ENCODE peak calls at places on chromosomes 13 and 19, in four cellular contexts. Y, V, I and K are unnamed samples.

GRCh38 chr13:109787135-109787954 is 962 bp upstream of the IRS2 start:
- DNase-seq in I (no peak), Y (no peak), V (peak; percentile 56), K (peak; percentile 63)

GRCh38 chr13:57787058-57787791 is 155.7 kb downstream of the PCDH17 start:
- DNase-seq in I (no peak), V (no peak), Y (no peak), K (peak; percentile 36)

GRCh38 chr19:58558066-58558622 is at the start of gene UBE2M:
- DNase-seq in I (no peak), V (peak; percentile 57), Y (no peak), K (peak; percentile 56)

GRCh38 chr13:35600137-35600536 is 123.6 kb upstream of the MAB21L1 start:
- DNase-seq in I (no peak), V (no peak), Y (peak; percentile 15), K (no peak)

GRCh38 chr13:40031031-40031430 is 375.6 kb downstream of the COG6 start:
- DNase-seq in I (no peak), Y (no peak), V (no peak), K (no peak)

GRCh38 chr13:105338773-105339172 is 1196.7 kb downstream of the EFNB2 start:
- DNase-seq in V (no peak), Y (no peak), I (no peak), K (no peak)

GRCh38 chr19:27972291-27973040 is 1240.5 kb downstream of the UQCRFS1 start:
- DNase-seq in V (no peak), Y (no peak), I (no peak), K (no peak)

GRCh38 chr19:18233224-18233825 is 7.1 kb upstream of the PDE4C start:
- DNase-seq in Y (peak; percentile 39), I (no peak), V (peak; percentile 91), K (peak; percentile 93)

DNA sequence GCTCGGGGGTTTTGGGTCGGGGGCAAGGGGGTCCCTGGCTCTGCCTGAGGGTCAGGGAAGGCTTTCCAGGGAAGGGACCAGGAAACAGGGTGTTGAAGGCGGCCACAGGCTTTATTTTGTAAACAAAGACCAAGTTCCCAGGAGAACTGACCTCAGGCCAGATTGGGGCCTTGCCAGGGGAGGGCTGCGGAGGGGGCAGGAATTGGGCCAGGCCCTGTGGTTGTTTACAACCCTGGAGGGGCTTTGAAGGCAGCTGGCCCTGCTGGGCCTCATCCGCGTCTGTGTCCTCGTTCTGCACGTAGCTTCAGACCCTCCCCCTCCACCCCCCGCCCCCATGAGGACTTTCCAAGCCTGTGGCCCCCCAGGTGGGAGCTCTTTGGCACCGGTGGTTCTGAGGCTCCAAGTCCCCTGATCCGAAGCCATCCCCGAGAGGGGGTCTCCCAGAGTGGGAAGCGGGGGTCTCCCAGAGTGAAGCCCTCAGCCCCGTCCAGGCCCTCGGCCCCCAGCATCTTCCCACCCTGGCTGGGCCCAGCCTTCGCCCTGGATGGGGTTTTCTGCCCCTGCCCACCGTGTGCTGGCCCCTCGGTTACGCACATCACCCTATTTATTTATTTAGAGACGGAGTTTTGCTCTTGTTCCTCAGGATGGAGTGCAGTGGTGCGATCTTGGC is 13.5 kb upstream of the BSG start:
- DNase-seq in I (no peak), Y (peak; percentile 23), V (no peak), K (no peak)
- TF ChIP-seq SP1 in I (no peak), Y (no peak), V (no peak), K (no peak)

GRCh38 chr19:53873451-53874383 is 6.0 kb downstream of the MYADM start:
- DNase-seq in I (no peak), Y (no peak), V (no peak), K (no peak)
- TF ChIP-seq ESRRA in I (no peak), Y (no peak), V (no peak), K (no peak)

DNA sequence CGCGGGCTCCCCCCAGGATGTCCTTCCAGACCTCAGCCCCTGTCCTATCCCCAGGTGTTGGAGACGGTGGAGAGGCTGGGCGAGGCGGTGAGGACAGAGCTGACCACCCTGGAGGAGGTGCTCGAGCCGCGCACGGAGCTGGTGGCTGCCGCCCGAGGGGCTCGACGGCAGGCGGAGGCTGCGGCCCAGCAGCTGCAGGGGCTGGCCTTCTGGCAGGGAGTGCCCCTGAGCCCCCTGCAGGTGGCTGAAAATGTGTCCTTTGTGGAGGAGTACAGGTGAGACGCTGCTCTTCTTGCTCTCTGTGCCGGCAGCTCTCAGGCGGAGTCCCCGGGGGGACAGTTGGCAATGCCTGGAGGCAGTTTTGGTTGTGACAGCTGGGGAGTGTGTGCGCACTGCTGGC is 6.9 kb downstream of the TTYH1 start:
- DNase-seq in I (no peak), V (no peak), Y (no peak), K (peak; percentile 71)
- TF ChIP-seq SP1 in I (no peak), V (no peak), Y (no peak), K (no peak)

GRCh38 chr19:51294977-51295375 is 16.5 kb upstream of the IGLON5 start:
- DNase-seq in V (no peak), I (no peak), Y (no peak), K (no peak)
- TF ChIP-seq ESRRA in V (no peak), I (no peak), Y (no peak), K (no peak)

GRCh38 chr13:44756411-44756810 is 180.3 kb upstream of the TSC22D1 start:
- DNase-seq in I (no peak), V (no peak), Y (no peak), K (no peak)
- TF ChIP-seq SP1 in I (no peak), V (no peak), Y (no peak), K (no peak)

DNA sequence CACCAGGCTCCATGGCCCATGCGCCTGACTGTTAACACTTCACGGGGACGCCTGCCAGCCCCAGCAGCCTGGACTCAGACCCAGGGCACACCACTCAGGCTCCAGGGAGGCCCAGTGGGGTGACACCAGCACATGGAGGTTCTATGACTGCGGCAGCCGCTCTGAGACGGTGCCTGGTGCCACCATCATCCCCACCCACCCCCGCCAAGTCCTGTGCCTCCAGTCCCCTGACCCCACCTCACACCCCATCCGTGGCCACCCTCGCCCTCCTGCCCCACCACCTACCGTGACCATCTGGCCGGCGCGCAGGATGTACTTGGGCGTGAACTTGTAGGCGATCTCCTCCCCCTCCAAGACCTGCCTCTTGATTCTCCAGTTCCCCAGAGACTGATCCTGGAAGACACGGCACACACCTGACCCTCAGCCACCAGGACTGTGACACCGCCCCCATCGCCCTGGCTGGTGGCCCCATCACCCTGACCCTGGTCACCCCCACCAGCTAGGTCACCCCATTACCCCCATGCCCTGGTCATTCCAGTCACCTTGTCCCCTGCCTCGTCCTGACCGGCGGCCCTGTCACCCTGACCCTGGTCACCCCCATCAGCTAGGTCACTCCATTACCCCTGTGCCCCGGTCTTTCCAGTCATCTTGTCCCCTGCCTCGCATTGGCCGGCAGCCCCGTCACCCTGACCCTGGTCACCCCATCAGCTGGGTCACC is 4.9 kb upstream of the TIMM13 start:
- DNase-seq in I (no peak), V (no peak), Y (no peak), K (no peak)
- TF ChIP-seq ESRRA in I (no peak), V (no peak), Y (no peak), K (no peak)

DNA sequence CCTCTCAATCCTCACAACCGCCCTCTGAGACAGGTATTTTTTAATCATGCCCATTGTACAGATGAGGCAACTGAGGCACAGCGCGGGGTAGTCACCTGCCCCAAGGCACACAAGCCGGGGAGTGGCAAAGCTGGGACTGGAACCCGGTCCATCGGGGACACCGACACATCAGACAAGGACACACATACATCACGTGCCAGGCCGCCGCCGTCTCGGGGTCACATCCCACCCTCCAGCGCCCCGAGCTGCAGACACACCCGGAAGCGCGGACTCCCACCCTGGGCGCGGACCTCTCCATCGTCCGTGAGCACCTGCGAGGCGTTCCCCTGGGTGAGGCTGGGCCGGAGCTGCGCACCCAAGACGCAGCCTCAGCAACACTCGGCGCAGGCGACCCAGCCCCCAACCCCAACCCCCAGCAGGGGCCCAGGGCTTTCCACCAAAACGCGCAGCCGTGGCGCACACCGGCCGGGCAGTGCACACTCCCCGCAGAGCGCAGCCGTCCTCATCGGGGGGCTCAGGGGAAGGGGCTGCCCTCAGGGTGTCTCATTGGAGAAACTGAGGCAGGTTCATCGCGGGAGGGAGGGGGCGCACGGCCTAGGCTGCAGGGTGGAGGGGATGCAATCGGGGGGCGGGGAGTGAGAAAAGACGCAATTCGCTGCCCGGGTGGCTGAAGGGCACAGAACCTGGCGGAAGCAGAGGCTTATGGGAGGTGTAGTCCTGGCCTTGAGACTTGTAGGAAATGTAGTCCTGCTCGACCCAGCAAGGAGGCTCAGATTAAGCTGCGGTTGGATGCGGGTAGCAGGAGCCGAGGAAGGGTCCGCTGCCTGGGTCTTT is 1.9 kb upstream of the LMTK3 start:
- DNase-seq in V (peak; percentile 70), Y (peak; percentile 58), I (no peak), K (peak; percentile 83)
- TF ChIP-seq SP1 in V (no peak), Y (no peak), I (no peak), K (no peak)

DNA sequence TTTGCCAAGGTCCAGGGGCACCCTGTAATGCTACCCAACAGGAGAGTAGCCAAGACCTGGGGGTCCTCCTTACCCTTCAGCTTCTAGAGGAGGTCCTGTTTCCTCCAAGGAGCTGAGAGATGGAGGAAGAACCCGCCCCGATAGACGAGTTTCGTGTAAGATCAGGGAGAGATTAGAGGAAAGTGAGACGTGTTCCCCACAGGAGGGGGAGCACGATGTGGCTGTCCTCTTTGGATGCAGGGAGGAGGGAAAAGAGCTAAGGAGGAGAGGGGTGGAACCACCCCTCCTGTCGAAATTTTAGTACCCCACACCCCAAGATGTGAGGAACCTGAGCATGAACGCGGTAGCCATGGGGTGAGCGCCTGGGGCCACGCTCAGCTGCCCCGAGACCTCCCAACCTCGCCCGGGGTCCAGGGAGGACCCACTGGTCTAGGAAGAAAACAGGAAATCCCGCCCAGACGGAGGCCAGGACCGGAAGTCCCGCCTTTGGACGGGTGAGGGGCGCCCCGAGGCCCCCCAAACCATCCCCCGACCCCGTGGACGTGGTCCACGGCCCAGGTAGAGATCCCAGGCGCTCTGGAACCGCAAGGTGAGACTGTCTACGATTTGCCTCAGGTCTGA is 1.2 kb downstream of the AKT1S1 start:
- DNase-seq in V (peak; percentile 58), Y (peak; percentile 51), I (no peak), K (peak; percentile 63)
- TF ChIP-seq ESRRA in V (no peak), Y (no peak), I (no peak), K (no peak)